ENCODE peak calls at places on chromosome 21, in eight cellular contexts. Q is ELR, L is PC-3, Z is left ventricle myocardium inferior, G is brain microvascular endothelial cell, R is LoVo, B is ovary, D is tibial artery. Y is an unnamed sample.

GRCh38 chr21:37547615-37547975 is 181.0 kb downstream of the DYRK1A start:
- DNase-seq in Q (no peak), L (no peak), Z (no peak), G (no peak), R (no peak), B (no peak), D (no peak), Y (no peak)

GRCh38 chr21:27719226-27719625 is 752.3 kb upstream of the ADAMTS5 start:
- DNase-seq in Q (no peak), L (no peak), Z (no peak), G (no peak), R (no peak), B (no peak), D (no peak), Y (no peak)

GRCh38 chr21:20330652-20331051 is 667.6 kb upstream of the NCAM2 start:
- DNase-seq in Q (no peak), L (no peak), Z (no peak), G (no peak), R (no peak), B (no peak), D (no peak), Y (no peak)

GRCh38 chr21:34989337-34990151 is 59.6 kb downstream of the RUNX1 start:
- DNase-seq in Q (peak), L (no peak), Z (no peak), G (no peak), R (no peak), B (no peak), D (no peak), Y (peak)

GRCh38 chr21:31142600-31142999 is 104.3 kb upstream of the KRTAP19-8 start:
- DNase-seq in Q (no peak), L (peak), Z (no peak), G (no peak), R (no peak), B (no peak), D (no peak), Y (no peak)

GRCh38 chr21:45640001-45640887 is 3.3 kb upstream of the PCBP3 start:
- DNase-seq in Q (no peak), L (no peak), Z (no peak), G (no peak), R (no peak), B (no peak), D (no peak), Y (no peak)

GRCh38 chr21:31781737-31782136 is 49.8 kb upstream of the SCAF4 start:
- DNase-seq in Q (peak), L (peak), Z (peak), G (peak), R (peak), B (no peak), D (no peak), Y (no peak)

GRCh38 chr21:26072891-26073615 is 97.5 kb downstream of the APP start:
- DNase-seq in Q (peak), L (no peak), Z (no peak), G (peak), R (no peak), B (no peak), D (no peak), Y (no peak)

GRCh38 chr21:37365657-37366487 is 701 bp upstream of the DYRK1A start:
- DNase-seq in Q (peak), L (peak), Z (peak), G (peak), R (peak), B (peak), D (peak), Y (peak)

GRCh38 chr21:14487490-14488432 is 58.4 kb downstream of the SAMSN1 start:
- DNase-seq in Q (no peak), L (no peak), Z (no peak), G (no peak), R (no peak), B (no peak), D (no peak), Y (no peak)

GRCh38 chr21:14382486-14382834 is 486 bp downstream of the HSPA13 start:
- DNase-seq in Q (no peak), L (peak), Z (no peak), G (peak), R (peak), B (no peak), D (peak), Y (no peak)

GRCh38 chr21:38499296-38499695 is 1.0 kb upstream of the ERG start:
- DNase-seq in Q (no peak), L (no peak), Z (no peak), G (no peak), R (no peak), B (no peak), D (no peak), Y (no peak)

GRCh38 chr21:44657635-44658183 is at the start of gene KRTAP12-3:
- DNase-seq in Q (no peak), L (no peak), Z (no peak), G (no peak), R (no peak), B (no peak), D (no peak), Y (no peak)

GRCh38 chr21:15472108-15472507 is 257.7 kb upstream of the USP25 start:
- DNase-seq in Q (no peak), L (no peak), Z (no peak), G (no peak), R (no peak), B (no peak), D (no peak), Y (no peak)

Y was measured in GM10248.